ENCODE peak calls at places on chromosome 6, in six cellular contexts. Q is endothelial cell; E is A549; I is pancreas; F is activated naive CD4-positive, alpha-beta T cell; X is astrocyte of the spinal cord. R is an unnamed sample.
A peak's percentile ranks its signal among the peaks of the same experiment; 100 is the strongest.

GRCh38 chr6:17551383-17551958 is 48.6 kb upstream of the FAM8A1 start:
- DNase-seq in Q (no peak), E (no peak), I (no peak), F (no peak), X (no peak), R (no peak)

GRCh38 chr6:48111143-48111506 is at the start of gene PTCHD4:
- DNase-seq in Q (peak; percentile 61), E (no peak), I (no peak), F (no peak), X (peak; percentile 77), R (no peak)

GRCh38 chr6:138833819-138834539 is 38.1 kb downstream of the ECT2L start:
- DNase-seq in Q (no peak), E (no peak), I (peak; percentile 22), F (no peak), X (peak; percentile 38), R (no peak)

GRCh38 chr6:157823523-157824370 is 701 bp downstream of the SNX9 start:
- DNase-seq in Q (peak; percentile 26), E (peak; percentile 13), I (peak; percentile 61), F (peak; percentile 44), X (peak; percentile 80), R (peak; percentile 86)

GRCh38 chr6:100115702-100116101 is 121.7 kb upstream of the MCHR2 start:
- DNase-seq in Q (no peak), E (no peak), I (no peak), F (no peak), X (no peak), R (no peak)

GRCh38 chr6:137851669-137852068 is 15.4 kb upstream of the TNFAIP3 start:
- DNase-seq in Q (no peak), E (no peak), I (no peak), F (no peak), X (no peak), R (no peak)

GRCh38 chr6:6752129-6752528 is 163.6 kb downstream of the LY86 start:
- DNase-seq in Q (no peak), E (no peak), I (no peak), F (no peak), X (peak; percentile 20), R (no peak)

GRCh38 chr6:150037526-150038201 is 12.3 kb upstream of the RAET1L start:
- DNase-seq in Q (peak; percentile 28), E (no peak), I (no peak), F (no peak), X (no peak), R (no peak)

GRCh38 chr6:37663016-37663810 is 34.5 kb downstream of the MDGA1 start:
- DNase-seq in Q (no peak), E (no peak), I (no peak), F (no peak), X (peak; percentile 56), R (no peak)

R was measured in activated T-cell treated with anti-CD3 and anti-CD28 coated beads, Interleukin-2, amount 50 U/mL, for 48 hours.